ENCODE peak calls at places on chromosomes 16 and 17, in ten cellular contexts. E, H, K, W, G, I, R, F, C and Q are unnamed samples.

GRCh38 chr17:13337864-13338371 is 263.8 kb downstream of the HS3ST3A1 start:
- DNase-seq in G (no peak), H (no peak), E (peak; percentile 18), K (peak; percentile 48), W (no peak), C (peak; percentile 36), R (no peak), F (no peak), I (peak; percentile 83), Q (no peak)

GRCh38 chr16:86387461-86388440 is 122.6 kb upstream of the FOXF1 start:
- DNase-seq in C (peak; percentile 20), R (no peak), W (no peak), I (peak; percentile 76), F (no peak), E (no peak), H (no peak), K (no peak), G (no peak), Q (no peak)

GRCh38 chr17:82602986-82603385 is 45.3 kb downstream of the WDR45B start:
- DNase-seq in E (no peak), C (no peak), H (no peak), F (no peak), I (no peak), R (no peak), W (no peak), G (no peak), K (no peak), Q (no peak)

GRCh38 chr17:27506348-27507218 is 50.3 kb downstream of the KSR1 start:
- DNase-seq in K (peak; percentile 74), H (no peak), W (no peak), E (no peak), F (no peak), C (no peak), G (no peak), I (no peak), R (no peak), Q (no peak)

GRCh38 chr17:41801374-41802062 is 10.2 kb downstream of the P3H4 start:
- DNase-seq in H (peak; percentile 89), R (peak; percentile 79), W (peak; percentile 93), E (peak; percentile 90), F (peak; percentile 89), K (peak; percentile 82), C (peak; percentile 86), G (peak; percentile 91), I (peak; percentile 92), Q (peak; percentile 59)

GRCh38 chr17:31679667-31680066 is 179.4 kb downstream of the COPRS start:
- DNase-seq in K (no peak), E (no peak), H (no peak), I (no peak), G (no peak), C (no peak), R (no peak), W (no peak), F (no peak), Q (no peak)

GRCh38 chr16:26614102-26614864 is 452.4 kb upstream of the C16orf82 start:
- DNase-seq in W (no peak), C (no peak), R (no peak), I (no peak), G (no peak), H (no peak), F (no peak), E (no peak), K (peak; percentile 38), Q (no peak)

GRCh38 chr17:36705651-36706436 is 104.5 kb downstream of the MRM1 start:
- DNase-seq in K (peak; percentile 40), R (peak; percentile 30), W (peak; percentile 68), G (no peak), C (peak; percentile 89), E (peak; percentile 61), H (peak; percentile 46), I (peak; percentile 7), F (no peak), Q (peak; percentile 35)

DNA sequence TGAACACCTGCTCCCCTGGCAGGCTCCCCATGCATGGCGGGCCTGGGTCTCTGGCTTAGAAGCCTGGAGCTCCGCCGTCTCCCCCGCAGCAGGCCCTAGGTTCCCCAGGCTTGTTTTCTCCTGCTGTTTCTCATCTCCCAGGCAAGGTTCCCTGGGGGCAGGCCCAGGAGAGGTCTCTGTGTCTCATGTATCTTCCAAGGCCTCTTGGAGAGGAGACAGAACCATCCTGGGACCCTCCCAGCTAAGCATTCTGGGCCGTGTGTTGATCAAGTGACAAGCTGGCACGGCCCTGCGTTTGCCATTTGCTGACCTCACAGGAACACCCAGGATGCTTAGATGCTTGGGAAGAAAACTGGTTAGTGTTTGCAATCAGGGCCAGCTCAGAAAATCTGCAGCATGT is 202.4 kb upstream of the CIBAR2 start:
- DNase-seq in I (no peak), K (peak; percentile 27), E (no peak), F (no peak), G (no peak), W (no peak), C (no peak), R (no peak), H (no peak), Q (no peak)
- H3K4me1 ChIP-seq in I (peaks cover 27% of the 10 kb centered on the region), K (peaks cover 58% of the 10 kb centered on the region), E (peaks cover 40% of the 10 kb centered on the region), F (peaks cover 19% of the 10 kb centered on the region), G (peaks cover 9% of the 10 kb centered on the region), W (peaks cover 12% of the 10 kb centered on the region), C (no peaks in the 10 kb centered on the region), R (peaks cover 68% of the 10 kb centered on the region), H (peaks cover 24% of the 10 kb centered on the region), Q (peaks cover 11% of the 10 kb centered on the region)

GRCh38 chr16:17452931-17453330 is 17.8 kb downstream of the XYLT1 start:
- DNase-seq in I (no peak), W (no peak), R (no peak), K (no peak), F (no peak), C (no peak), G (no peak), E (no peak), H (no peak), Q (no peak)
- H3K4me3 ChIP-seq in I (no peak overlapping the region), W (no peak overlapping the region), R (no peak overlapping the region), K (no peak overlapping the region), F (no peak overlapping the region), C (no peak overlapping the region), G (no peak overlapping the region), E (no peak overlapping the region), H (no peak overlapping the region), Q (no peak overlapping the region)

GRCh38 chr16:14308357-14308723 is 237.2 kb downstream of the MRTFB start:
- DNase-seq in I (no peak), F (no peak), H (no peak), E (no peak), K (peak; percentile 56), R (no peak), W (no peak), G (peak; percentile 6), C (no peak), Q (no peak)

GRCh38 chr16:14310519-14310991 is 239.4 kb downstream of the MRTFB start:
- DNase-seq in K (peak; percentile 84), F (no peak), E (peak; percentile 39), W (no peak), R (peak; percentile 48), H (no peak), I (peak; percentile 34), G (peak; percentile 65), C (peak; percentile 56), Q (no peak)

GRCh38 chr16:14309001-14309886 is 238.1 kb downstream of the MRTFB start:
- DNase-seq in K (peak; percentile 89), R (no peak), C (no peak), G (peak; percentile 38), I (peak; percentile 57), F (no peak), W (no peak), E (peak; percentile 93), H (peak; percentile 42), Q (peak; percentile 64)

GRCh38 chr16:14307623-14308356 is 236.7 kb downstream of the MRTFB start:
- DNase-seq in I (peak; percentile 32), H (no peak), W (no peak), K (peak; percentile 53), C (no peak), G (peak; percentile 53), R (peak; percentile 70), F (peak; percentile 76), E (peak; percentile 78), Q (no peak)

DNA sequence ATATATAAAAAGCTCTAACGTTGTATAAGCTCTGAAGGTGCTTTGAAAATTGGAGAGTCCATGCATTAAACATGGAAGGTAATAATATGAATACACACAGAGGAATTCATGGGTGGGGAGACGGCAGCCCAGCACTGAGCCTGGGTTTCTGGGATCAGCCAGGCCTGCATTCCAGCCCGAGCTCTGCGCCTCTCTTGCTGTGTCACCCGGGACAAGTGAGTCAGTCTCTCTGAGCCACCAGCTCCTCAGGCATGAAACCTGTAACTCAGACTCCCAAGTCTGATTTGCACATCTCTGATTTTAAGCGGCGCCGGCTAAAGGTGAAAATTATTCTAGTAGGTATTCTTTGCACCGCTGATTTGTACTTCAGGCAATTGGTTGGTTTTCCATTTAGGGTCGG is 238.8 kb downstream of the MRTFB start:
- DNase-seq in W (no peak), R (no peak), C (peak; percentile 74), H (no peak), I (peak; percentile 77), E (no peak), K (no peak), G (peak; percentile 30), F (no peak), Q (no peak)
- H3K4me1 ChIP-seq in W (no peaks in the 10 kb centered on the region), R (peaks cover 61% of the 10 kb centered on the region), C (peaks cover 91% of the 10 kb centered on the region), H (peaks cover 14% of the 10 kb centered on the region), I (peaks cover 64% of the 10 kb centered on the region), E (peaks cover 75% of the 10 kb centered on the region), K (peaks cover 89% of the 10 kb centered on the region), G (peaks cover 7% of the 10 kb centered on the region), F (peaks cover 40% of the 10 kb centered on the region), Q (no peaks in the 10 kb centered on the region)

GRCh38 chr17:63634816-63635215 is 12.6 kb downstream of the MAP3K3 start:
- DNase-seq in I (no peak), F (no peak), G (no peak), C (no peak), K (no peak), E (no peak), R (no peak), H (no peak), W (no peak), Q (no peak)

GRCh38 chr17:63635787-63636186 is 13.6 kb downstream of the MAP3K3 start:
- DNase-seq in E (peak; percentile 52), F (no peak), H (no peak), C (no peak), K (no peak), R (no peak), G (no peak), I (no peak), W (no peak), Q (no peak)

GRCh38 chr17:63635313-63635712 is 13.1 kb downstream of the MAP3K3 start:
- DNase-seq in H (no peak), W (no peak), G (no peak), C (no peak), K (no peak), I (no peak), R (no peak), F (no peak), E (no peak), Q (no peak)

GRCh38 chr17:63633742-63634141 is 11.5 kb downstream of the MAP3K3 start:
- DNase-seq in C (no peak), W (no peak), G (no peak), R (no peak), K (no peak), H (no peak), F (no peak), E (no peak), I (no peak), Q (no peak)

DNA sequence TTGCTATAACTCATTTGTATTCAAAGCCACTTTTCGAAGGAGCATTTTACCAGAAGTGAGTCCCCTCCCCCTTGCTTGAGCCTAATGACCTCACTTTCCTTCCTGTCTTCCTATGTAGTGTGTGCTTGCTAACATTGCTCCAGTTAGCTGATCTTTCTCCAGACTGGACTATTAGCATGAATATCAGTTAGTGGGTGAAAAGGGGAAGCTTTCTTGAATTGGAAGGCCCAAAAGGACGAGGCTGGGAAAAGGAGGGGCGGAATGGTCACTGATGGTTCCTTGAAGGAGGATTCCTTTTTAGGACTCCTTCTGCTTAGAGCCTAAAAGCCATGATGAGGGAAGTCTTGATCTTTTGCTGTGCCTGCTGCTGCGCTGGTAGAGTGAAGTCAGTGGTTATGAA is 11.9 kb downstream of the MAP3K3 start:
- DNase-seq in C (no peak), K (no peak), I (no peak), F (no peak), R (no peak), E (no peak), G (no peak), H (no peak), W (no peak), Q (no peak)
- H3K4me3 ChIP-seq in C (no peak overlapping the region), K (no peak overlapping the region), I (no peak overlapping the region), F (no peak overlapping the region), R (no peak overlapping the region), E (no peak overlapping the region), G (no peak overlapping the region), H (no peak overlapping the region), W (no peak overlapping the region), Q (no peak overlapping the region)